ENCODE peak calls at places on chromosomes 2 and 18, in nine cellular contexts. P is transverse colon, Z is GM06990, H is HFFc6, M is RWPE1, D is A549, Q is endothelial cell, L is AG09319, W is cardiac muscle cell. R is an unnamed sample.

GRCh38 chr2:222969491-222969890 is 82.5 kb upstream of the KCNE4 start:
- DNase-seq in D (no peak), M (no peak), W (no peak), L (peak; percentile 41), Q (no peak), Z (no peak), P (no peak), H (peak; percentile 49), R (no peak)

GRCh38 chr2:19754907-19755306 is 146.9 kb downstream of the TTC32 start:
- DNase-seq in M (no peak), P (no peak), H (no peak), W (no peak), Q (no peak), Z (no peak), L (no peak), D (no peak), R (no peak)

GRCh38 chr18:72727038-72727690 is 140.6 kb downstream of the NETO1 start:
- DNase-seq in W (no peak), L (no peak), D (no peak), H (no peak), P (no peak), Z (no peak), M (no peak), Q (no peak), R (no peak)

GRCh38 chr2:152407204-152407721 is 72.3 kb downstream of the FMNL2 start:
- DNase-seq in L (no peak), D (peak; percentile 65), Z (peak; percentile 56), H (peak; percentile 55), M (peak; percentile 71), Q (peak; percentile 31), P (peak; percentile 38), W (peak; percentile 43), R (peak; percentile 54)

GRCh38 chr2:11532434-11533055 is 1.3 kb upstream of the GREB1 start:
- DNase-seq in Z (no peak), W (no peak), D (no peak), L (no peak), H (peak; percentile 30), P (no peak), Q (no peak), M (peak; percentile 76), R (no peak)

GRCh38 chr2:28956415-28956826 is 24.7 kb upstream of the TOGARAM2 start:
- DNase-seq in P (no peak), H (no peak), M (peak; percentile 47), W (peak; percentile 57), Q (peak; percentile 66), Z (no peak), D (no peak), L (no peak), R (peak; percentile 18)

GRCh38 chr2:172454404-172455120 is 27.2 kb downstream of the ITGA6 start:
- DNase-seq in H (no peak), M (no peak), D (no peak), P (no peak), L (no peak), Z (no peak), W (no peak), Q (no peak), R (no peak)

GRCh38 chr2:43100883-43101662 is 125.3 kb downstream of the ZFP36L2 start:
- DNase-seq in H (no peak), Z (no peak), P (no peak), Q (peak; percentile 26), M (no peak), D (no peak), W (no peak), L (no peak), R (no peak)

GRCh38 chr2:106885981-106886915 is at the start of gene ST6GAL2:
- DNase-seq in L (no peak), W (peak; percentile 59), M (peak; percentile 5), Z (peak; percentile 14), P (no peak), Q (peak; percentile 52), D (peak; percentile 18), H (no peak), R (no peak)

GRCh38 chr18:69008538-69008937 is 210.7 kb downstream of the CCDC102B start:
- DNase-seq in H (no peak), L (no peak), W (no peak), Z (no peak), P (no peak), D (no peak), M (no peak), Q (no peak), R (no peak)

GRCh38 chr18:51078026-51078425 is 48.0 kb downstream of the SMAD4 start:
- DNase-seq in P (no peak), Q (no peak), M (no peak), D (no peak), W (no peak), L (no peak), H (no peak), Z (no peak), R (no peak)

GRCh38 chr2:199985625-199986207 is 30.3 kb downstream of the MAIP1 start:
- DNase-seq in P (peak; percentile 78), M (peak; percentile 39), D (peak; percentile 31), Q (peak; percentile 58), H (peak; percentile 70), W (peak; percentile 60), L (no peak), Z (no peak), R (peak; percentile 43)

GRCh38 chr18:12747530-12748315 is 44.9 kb downstream of the PSMG2 start:
- DNase-seq in W (no peak), L (no peak), Q (no peak), Z (no peak), H (no peak), P (no peak), M (no peak), D (no peak), R (no peak)

GRCh38 chr2:44829771-44830170 is 111.7 kb upstream of the SIX3 start:
- DNase-seq in D (no peak), Q (no peak), P (no peak), W (no peak), H (no peak), L (no peak), M (no peak), Z (no peak), R (no peak)

GRCh38 chr18:46369323-46369722 is 265.1 kb downstream of the HAUS1 start:
- DNase-seq in M (no peak), D (no peak), Q (peak; percentile 16), Z (no peak), H (no peak), L (no peak), W (peak; percentile 28), P (no peak), R (no peak)

GRCh38 chr2:32711219-32711618 is 83.4 kb downstream of the TTC27 start:
- DNase-seq in W (no peak), Q (no peak), P (no peak), M (peak; percentile 41), H (peak; percentile 60), L (peak; percentile 35), D (no peak), Z (no peak), R (no peak)

GRCh38 chr18:48806551-48807261 is 144.1 kb downstream of the SMAD7 start:
- DNase-seq in D (no peak), Q (no peak), W (no peak), P (peak; percentile 26), H (no peak), M (peak; percentile 5), L (no peak), Z (no peak), R (no peak)

GRCh38 chr18:28961669-28962228 is 784.8 kb upstream of the CDH2 start:
- DNase-seq in P (no peak), Q (peak; percentile 47), D (peak; percentile 0), H (peak; percentile 9), Z (no peak), L (no peak), M (peak; percentile 5), W (peak; percentile 71), R (no peak)
- TF ChIP-seq CTCF in P (no peak), Q (peak; percentile 27), D (peak; percentile 42), H (peak; percentile 78), Z (no peak), L (peak; percentile 59), M (peak; percentile 51), W (peak; percentile 49), R (no peak)

DNA sequence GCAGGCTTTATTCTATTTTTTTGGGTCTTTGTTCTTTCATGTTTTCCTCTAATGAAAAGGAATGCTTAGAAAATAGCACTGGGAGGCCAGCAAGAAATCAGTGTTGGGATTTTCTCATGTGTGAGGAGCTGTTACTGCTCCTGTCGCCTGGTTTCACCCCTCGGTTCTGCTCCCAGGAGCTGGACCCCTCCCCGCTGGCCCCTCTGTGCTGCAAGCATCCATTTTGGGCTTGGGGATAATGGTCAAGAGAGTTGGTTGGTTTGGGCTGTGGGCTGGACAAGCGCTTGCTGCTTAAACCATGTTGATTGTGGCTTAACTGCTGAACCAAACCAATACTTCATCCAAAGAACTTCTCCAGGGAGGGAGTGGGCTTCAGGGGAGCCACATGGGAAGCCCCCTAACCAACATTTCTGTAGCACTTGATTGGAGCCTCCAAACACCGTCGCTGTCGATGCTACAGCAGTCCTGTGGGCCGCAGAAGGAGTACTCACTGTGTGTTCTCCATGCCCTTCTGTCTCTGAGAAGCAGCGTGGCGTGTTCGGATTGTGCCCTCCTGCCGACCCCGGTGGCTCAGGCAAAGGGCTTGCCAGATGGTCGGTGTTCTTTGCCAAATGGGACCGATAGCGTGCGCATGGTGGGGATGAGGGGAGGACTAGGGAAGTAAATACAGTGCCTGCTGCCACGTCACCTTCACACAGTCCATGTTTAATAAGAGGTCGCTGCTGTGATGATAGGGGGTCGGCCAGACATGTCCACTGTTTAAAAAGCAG is 40.0 kb downstream of the AGAP1 start:
- DNase-seq in Z (no peak), D (no peak), W (no peak), M (no peak), H (no peak), L (no peak), P (no peak), Q (no peak), R (no peak)
- TF ChIP-seq CTCF in Z (no peak), D (no peak), W (no peak), M (no peak), H (no peak), L (no peak), P (no peak), Q (no peak), R (no peak)

DNA sequence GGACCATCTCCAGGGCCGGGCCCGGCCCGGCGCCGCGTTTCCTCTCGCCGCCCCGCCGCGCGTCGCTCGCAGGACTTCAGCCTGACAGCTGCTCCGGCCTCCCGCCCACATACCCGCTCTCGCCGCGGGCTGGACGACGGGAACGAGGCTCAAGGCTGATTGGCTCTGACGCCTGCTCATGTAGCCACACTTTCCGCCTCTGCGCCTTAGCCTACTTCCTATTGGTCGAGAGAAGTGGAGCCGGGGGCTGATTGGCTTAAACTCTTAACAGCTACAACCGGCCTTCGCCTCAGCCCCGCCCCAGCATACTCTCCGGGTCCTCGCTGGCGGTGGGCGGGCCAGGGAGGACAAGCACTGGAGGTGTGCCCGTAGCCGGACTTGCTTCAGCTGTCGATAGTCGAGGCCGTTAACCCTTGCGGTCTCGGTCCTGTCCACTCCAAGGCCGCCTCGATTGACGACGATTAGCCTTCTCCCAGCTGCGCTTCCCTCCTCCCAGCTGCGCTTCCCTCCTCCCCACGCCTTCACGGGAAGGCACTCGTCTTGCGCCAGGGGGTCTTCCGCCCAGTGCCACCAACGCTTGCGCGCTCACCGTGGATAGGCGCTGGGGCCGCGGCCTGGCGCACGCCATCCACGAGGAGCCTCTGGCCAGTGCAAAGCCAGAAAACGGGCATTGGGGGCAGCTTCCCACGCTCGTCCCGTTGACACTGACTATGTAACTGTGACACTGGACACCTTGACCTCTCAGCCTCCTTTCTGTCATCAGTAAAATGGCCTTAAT is at the start of gene PRADC1:
- DNase-seq in L (peak; percentile 99), P (peak; percentile 99), Z (peak; percentile 97), M (peak; percentile 99), W (peak; percentile 100), H (peak; percentile 100), Q (peak; percentile 94), D (peak; percentile 99), R (peak; percentile 99)
- TF ChIP-seq CTCF in L (no peak), P (no peak), Z (no peak), M (no peak), W (no peak), H (no peak), Q (no peak), D (no peak), R (no peak)

GRCh38 chr2:204026294-204026693 is 89.7 kb downstream of the ICOS start:
- DNase-seq in Z (no peak), Q (no peak), H (no peak), D (no peak), M (no peak), W (no peak), L (no peak), P (no peak), R (no peak)
- TF ChIP-seq CTCF in Z (peak; percentile 53), Q (peak; percentile 28), H (peak; percentile 58), D (no peak), M (no peak), W (peak; percentile 6), L (peak; percentile 4), P (no peak), R (peak; percentile 64)